ENCODE peak calls at places on chromosomes 13 and 19, in four cellular contexts. P is brain microvascular endothelial cell, D is fibroblast of the aortic adventitia, T is pancreas. U is an unnamed sample.

GRCh38 chr19:17824339-17824738 is 3.0 kb upstream of the INSL3 start:
- DNase-seq in P (no peak), D (no peak), T (no peak), U (no peak)

GRCh38 chr19:49677232-49677881 is at the start of gene PRMT1:
- DNase-seq in P (no peak), D (no peak), T (peak), U (peak)

GRCh38 chr19:13053761-13054604 is 48.7 kb downstream of the LYL1 start:
- DNase-seq in P (peak), D (peak), T (peak), U (peak)

GRCh38 chr19:49887653-49888477 is 8.8 kb downstream of the IL4I1 start:
- DNase-seq in P (no peak), D (no peak), T (peak), U (no peak)

GRCh38 chr13:72694314-72694713 is 33.1 kb downstream of the MZT1 start:
- DNase-seq in P (no peak), D (no peak), T (no peak), U (no peak)

GRCh38 chr19:14410054-14410774 is 8.9 kb downstream of the DDX39A start:
- DNase-seq in P (no peak), D (no peak), T (no peak), U (no peak)

GRCh38 chr13:29587645-29588044 is 7.8 kb downstream of the SLC7A1 start:
- DNase-seq in P (no peak), D (no peak), T (no peak), U (peak)

GRCh38 chr19:1223018-1223855 is 14.6 kb downstream of the CBARP start:
- DNase-seq in P (no peak), D (no peak), T (no peak), U (peak)

GRCh38 chr13:75399168-75399878 is 82.6 kb downstream of the TBC1D4 start:
- DNase-seq in P (peak), D (no peak), T (no peak), U (no peak)

GRCh38 chr13:93655132-93655531 is 428.5 kb downstream of the GPC6 start:
- DNase-seq in P (no peak), D (no peak), T (no peak), U (no peak)

GRCh38 chr13:26015276-26015934 is 36.4 kb downstream of the SHISA2 start:
- DNase-seq in P (no peak), D (no peak), T (no peak), U (no peak)

GRCh38 chr13:113616991-113617749 is 32.6 kb downstream of the TFDP1 start:
- DNase-seq in P (peak), D (no peak), T (no peak), U (no peak)

GRCh38 chr13:35139591-35139990 is 197.5 kb downstream of the NBEA start:
- DNase-seq in P (peak), D (peak), T (no peak), U (no peak)

GRCh38 chr13:95226932-95227718 is 74.1 kb downstream of the ABCC4 start:
- DNase-seq in P (no peak), D (no peak), T (no peak), U (no peak)

GRCh38 chr19:1514295-1514661 is 1.5 kb upstream of the ADAMTSL5 start:
- DNase-seq in P (no peak), D (no peak), T (no peak), U (no peak)

DNA sequence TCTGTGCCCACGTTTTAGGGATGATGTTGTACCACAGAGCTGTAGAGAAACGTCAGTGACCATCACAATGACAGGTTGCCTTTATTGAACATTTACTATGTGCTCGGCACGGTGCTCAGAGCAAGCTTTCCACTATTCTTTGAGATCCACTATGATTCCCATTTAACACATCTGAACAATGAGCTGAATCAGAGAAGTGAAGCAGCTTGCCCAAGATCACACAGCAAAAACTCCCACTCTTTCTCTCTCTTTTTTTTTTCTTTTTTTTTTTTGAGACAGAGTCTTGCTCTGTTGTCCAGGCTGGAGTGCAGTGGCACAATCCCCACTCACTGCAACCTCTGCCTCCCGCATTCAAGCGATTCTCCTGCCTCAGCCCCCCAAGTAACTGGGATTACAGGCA is 8.1 kb upstream of the TNFSF9 start:
- DNase-seq in P (no peak), D (no peak), T (no peak), U (no peak)
- TF ChIP-seq CTCF in P (no peak), D (no peak), T (no peak), U (no peak)

GRCh38 chr19:46369817-46370216 is 22.9 kb downstream of the PPP5C start:
- DNase-seq in P (no peak), D (no peak), T (no peak), U (peak)

GRCh38 chr19:46372901-46373572 is 26.1 kb downstream of the PPP5C start:
- DNase-seq in P (peak), D (peak), T (no peak), U (peak)

GRCh38 chr19:46373573-46374359 is 26.9 kb downstream of the PPP5C start:
- DNase-seq in P (peak), D (peak), T (peak), U (peak)

GRCh38 chr19:46368116-46368515 is 21.2 kb downstream of the PPP5C start:
- DNase-seq in P (no peak), D (no peak), T (no peak), U (no peak)

DNA sequence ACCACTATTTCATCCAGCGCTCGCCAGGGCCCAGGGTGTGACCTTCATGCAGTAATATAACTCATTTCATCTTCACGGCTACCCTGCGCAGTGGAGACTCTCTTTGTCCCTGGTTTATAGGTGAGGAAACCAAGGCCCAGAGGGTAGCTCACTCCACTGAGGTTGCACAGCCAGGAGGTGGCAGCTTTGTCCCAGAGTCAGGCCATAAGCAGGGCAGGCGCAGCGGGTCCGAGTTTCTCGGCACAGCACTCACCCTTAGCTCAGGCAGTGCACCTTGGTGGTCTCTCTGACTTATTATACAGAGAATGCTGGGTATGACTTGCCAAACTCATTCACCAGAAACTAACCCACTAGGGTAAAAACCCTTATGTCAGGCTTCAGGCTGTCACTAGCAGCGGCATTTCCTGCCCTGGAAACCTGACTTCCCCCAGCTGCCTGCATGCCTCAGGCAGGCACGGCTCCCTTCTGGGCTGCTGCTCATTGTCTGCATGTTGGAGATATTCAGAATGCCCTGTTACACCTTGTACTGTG is 24.5 kb downstream of the PPP5C start:
- DNase-seq in P (no peak), D (no peak), T (no peak), U (no peak)
- TF ChIP-seq CTCF in P (peak), D (no peak), T (no peak), U (no peak)

DNA sequence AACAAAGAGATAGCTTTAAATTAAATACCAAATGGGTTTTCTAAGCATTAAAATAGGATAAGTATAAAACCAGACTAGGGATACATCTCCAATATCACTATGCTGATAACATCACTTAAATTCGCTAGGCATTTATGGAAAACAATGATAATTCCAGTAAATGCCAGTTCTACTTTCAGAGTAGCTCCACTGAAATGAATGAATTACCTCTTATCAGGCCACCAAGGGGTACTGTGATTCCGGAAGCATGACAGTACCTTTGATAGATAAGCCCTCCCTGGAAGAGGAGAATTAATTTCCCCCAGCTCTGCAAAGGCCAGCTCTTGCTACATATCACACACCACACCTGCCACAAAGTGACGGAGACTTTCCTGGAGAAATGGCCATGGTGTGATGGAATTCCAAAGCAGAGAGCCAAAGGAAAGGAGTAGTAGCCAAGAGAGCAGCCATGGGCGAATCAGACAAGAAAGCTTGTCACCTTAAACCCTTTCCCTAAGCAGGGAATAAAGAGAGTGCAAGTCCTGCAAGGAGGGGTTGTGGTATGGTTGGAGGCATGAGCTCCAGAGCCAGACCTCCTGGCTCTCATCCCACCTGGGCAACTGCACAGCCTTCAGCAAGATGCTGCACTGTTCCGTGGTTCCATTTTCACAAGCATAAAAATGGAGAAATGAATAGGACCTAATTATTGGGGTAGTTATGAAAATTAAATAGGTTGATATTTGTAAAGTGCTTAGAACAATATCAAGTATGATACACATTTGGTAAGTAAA is 423.1 kb downstream of the FGF14 start:
- DNase-seq in P (no peak), D (no peak), T (no peak), U (no peak)
- TF ChIP-seq CTCF in P (no peak), D (no peak), T (no peak), U (no peak)

DNA sequence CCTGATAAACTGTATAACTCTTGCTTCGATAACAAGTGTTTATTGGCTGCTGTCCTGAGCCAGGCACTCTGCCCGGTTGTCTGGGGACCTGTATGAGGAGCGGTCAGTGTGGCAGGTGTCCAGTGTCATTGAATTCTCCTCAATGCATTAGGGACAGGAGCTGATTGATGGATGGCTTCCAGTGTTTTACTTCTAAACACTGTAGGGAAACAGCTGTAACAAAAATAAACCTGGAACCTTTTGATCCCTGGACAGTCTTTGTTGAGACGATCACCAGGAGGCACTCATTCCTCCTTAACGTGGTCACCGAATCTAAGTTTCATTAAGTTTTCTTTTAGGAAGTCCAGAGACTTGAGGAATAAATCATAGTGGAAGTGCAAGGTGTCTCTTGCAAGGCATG is 17.9 kb downstream of the UBAC2 start:
- DNase-seq in P (no peak), D (peak), T (peak), U (no peak)
- TF ChIP-seq CTCF in P (no peak), D (no peak), T (no peak), U (no peak)

U was measured in Calu3.